ENCODE peak calls at places on chromosomes 7 and 10, in ten cellular contexts. P is BE2C; L is tibial artery; W is breast epithelium; Y is heart left ventricle; D is stomach; I is CD8-positive, alpha-beta memory T cell; O is upper lobe of left lung; T is thyroid gland; N is upper lobe of right lung. X is an unnamed sample. For H3K4me1, the result is how much of the 10 kb centered on the place peaks cover.

GRCh38 chr10:88156341-88156740 is 292.9 kb downstream of the PTEN start:
- DNase-seq in W (no peak), P (no peak), L (no peak), T (no peak), Y (no peak), D (no peak), O (no peak), I (no peak), N (no peak), X (no peak)

GRCh38 chr10:79019961-79020491 is 48.7 kb upstream of the ZMIZ1 start:
- DNase-seq in P (peak), Y (peak), N (peak), T (no peak), D (peak), L (peak), W (no peak), O (no peak), I (peak), X (no peak)

GRCh38 chr7:155665957-155666287 is 21.5 kb downstream of the RBM33 start:
- DNase-seq in O (no peak), Y (no peak), T (no peak), W (no peak), N (no peak), L (no peak), D (no peak), P (no peak), I (no peak), X (no peak)

GRCh38 chr10:52443419-52444388 is 129.6 kb downstream of the DKK1 start:
- DNase-seq in T (no peak), L (no peak), Y (no peak), W (no peak), D (no peak), I (no peak), N (no peak), O (no peak), P (no peak), X (no peak)

GRCh38 chr7:86884152-86884551 is 175.3 kb downstream of the ELAPOR2 start:
- DNase-seq in Y (no peak), W (no peak), D (no peak), P (no peak), I (no peak), O (no peak), L (no peak), N (no peak), T (no peak), X (no peak)

GRCh38 chr7:128910569-128910945 is at the start of gene KCP:
- DNase-seq in L (no peak), Y (peak), O (peak), W (no peak), I (peak), D (no peak), T (peak), N (peak), P (no peak), X (no peak)

GRCh38 chr7:150962743-150963399 is 15.2 kb downstream of the KCNH2 start:
- DNase-seq in P (peak), Y (peak), I (peak), O (peak), L (no peak), W (no peak), T (peak), D (peak), N (no peak), X (peak)

GRCh38 chr7:14748461-14748860 is 154.1 kb downstream of the DGKB start:
- DNase-seq in P (no peak), O (no peak), Y (no peak), W (no peak), T (no peak), N (no peak), L (no peak), D (no peak), I (no peak), X (no peak)

GRCh38 chr7:44307905-44308740 is 17.3 kb downstream of the CAMK2B start:
- DNase-seq in D (peak), I (peak), L (no peak), N (peak), O (no peak), T (no peak), W (peak), P (no peak), Y (no peak), X (no peak)

GRCh38 chr10:27527597-27528295 is 23.6 kb downstream of the RAB18 start:
- DNase-seq in Y (no peak), O (no peak), I (no peak), T (no peak), N (no peak), W (no peak), D (no peak), P (no peak), L (no peak), X (no peak)

GRCh38 chr10:121791761-121792160 is 136.1 kb downstream of the ATE1 start:
- DNase-seq in Y (no peak), O (no peak), I (no peak), P (no peak), W (no peak), T (no peak), L (no peak), N (no peak), D (no peak), X (no peak)

GRCh38 chr10:30887839-30888238 is 143.8 kb downstream of the ZNF438 start:
- DNase-seq in T (no peak), N (no peak), D (no peak), O (no peak), L (no peak), P (peak), W (no peak), Y (no peak), I (no peak), X (no peak)

GRCh38 chr10:128211064-128211504 is 84.9 kb upstream of the MKI67 start:
- DNase-seq in L (no peak), N (no peak), P (no peak), T (no peak), D (no peak), Y (no peak), I (no peak), W (no peak), O (no peak), X (no peak)

GRCh38 chr10:75400769-75401568 is 595 bp downstream of the ZNF503 start:
- DNase-seq in P (peak), O (peak), I (no peak), N (peak), L (peak), D (peak), Y (peak), W (peak), T (peak), X (peak)

GRCh38 chr10:22736134-22736533 is 21.8 kb upstream of the PIP4K2A start:
- DNase-seq in L (no peak), D (no peak), P (no peak), T (no peak), N (no peak), O (no peak), W (no peak), Y (no peak), I (no peak), X (no peak)

GRCh38 chr7:3013975-3014792 is 29.5 kb downstream of the CARD11 start:
- DNase-seq in Y (no peak), T (no peak), D (no peak), I (no peak), O (no peak), N (peak), L (no peak), P (no peak), W (no peak), X (no peak)

DNA sequence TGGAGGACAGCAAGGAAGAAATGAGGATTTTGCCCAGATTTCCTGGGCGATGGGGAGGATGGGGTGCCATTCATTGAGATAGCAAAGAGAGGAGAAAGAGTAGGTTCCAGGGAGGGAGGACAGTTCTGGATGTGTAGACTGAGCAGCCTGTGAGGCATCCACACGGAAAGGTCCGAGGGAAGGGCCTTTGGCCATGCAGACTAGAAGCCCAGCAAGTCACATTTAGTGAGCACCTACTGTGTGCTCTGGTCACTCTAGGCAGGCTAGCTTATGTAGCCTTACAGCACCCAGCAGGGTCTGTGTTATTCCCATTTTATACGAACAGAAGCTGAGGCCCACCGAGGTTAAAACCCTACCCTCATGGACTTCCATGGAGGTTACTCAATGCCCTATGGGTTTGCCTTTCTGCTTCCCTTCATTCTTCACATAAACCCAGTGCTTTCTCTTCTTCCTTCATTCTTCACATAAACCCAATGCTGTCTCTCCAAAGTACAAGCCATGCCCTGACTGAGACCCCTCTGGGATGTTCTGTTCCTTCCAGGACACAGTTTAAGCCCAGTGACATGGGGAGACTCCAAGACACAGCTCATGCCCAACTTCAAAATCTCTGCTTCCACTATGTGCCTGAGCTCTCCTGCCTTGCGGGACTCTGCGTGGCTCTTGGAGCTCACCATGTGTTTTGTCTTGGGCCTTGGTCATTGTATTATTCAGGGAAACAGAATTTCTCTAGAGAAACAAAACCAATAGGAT is 13.7 kb downstream of the IL2RA start:
- DNase-seq in Y (no peak), I (no peak), W (no peak), N (no peak), T (no peak), L (no peak), D (no peak), O (no peak), P (no peak), X (no peak)
- H3K4me1 ChIP-seq in Y (under half), I (half or more), W (under half), N (under half), T (under half), L (under half), D (under half), O (under half), P (under half), X (under half)

GRCh38 chr10:110724937-110725336 is 80.8 kb downstream of the RBM20 start:
- DNase-seq in Y (no peak), N (no peak), W (no peak), P (no peak), T (no peak), I (no peak), D (no peak), L (no peak), O (no peak), X (no peak)
- H3K4me1 ChIP-seq in Y (half or more), N (under half), W (under half), P (under half), T (under half), I (under half), D (under half), L (under half), O (under half), X (under half)

GRCh38 chr10:110863956-110864355 is 7.8 kb upstream of the PDCD4 start:
- DNase-seq in D (no peak), N (no peak), O (no peak), T (no peak), W (no peak), I (no peak), P (no peak), Y (no peak), L (no peak), X (no peak)

GRCh38 chr10:110865804-110866482 is 5.8 kb upstream of the PDCD4 start:
- DNase-seq in P (no peak), L (no peak), O (no peak), Y (no peak), I (no peak), T (peak), N (no peak), W (no peak), D (no peak), X (no peak)

GRCh38 chr10:110863361-110863760 is 8.4 kb upstream of the PDCD4 start:
- DNase-seq in T (no peak), Y (no peak), N (no peak), W (no peak), D (no peak), P (no peak), I (no peak), L (no peak), O (no peak), X (no peak)

GRCh38 chr10:110865184-110865803 is 6.4 kb upstream of the PDCD4 start:
- DNase-seq in W (no peak), T (peak), I (no peak), L (no peak), D (no peak), O (no peak), N (no peak), Y (no peak), P (no peak), X (no peak)

GRCh38 chr10:110864662-110865140 is 7.0 kb upstream of the PDCD4 start:
- DNase-seq in I (peak), D (no peak), Y (no peak), P (no peak), W (no peak), T (no peak), N (no peak), O (no peak), L (no peak), X (no peak)
- H3K4me1 ChIP-seq in I (half or more), D (half or more), Y (under half), P (under half), W (under half), T (half or more), N (under half), O (half or more), L (under half), X (half or more)

GRCh38 chr7:139370301-139370942 is 10.7 kb downstream of the LUC7L2 start:
- DNase-seq in L (no peak), W (no peak), P (no peak), T (peak), N (no peak), D (no peak), I (no peak), Y (no peak), O (no peak), X (no peak)

GRCh38 chr7:139365336-139365735 is 5.6 kb downstream of the LUC7L2 start:
- DNase-seq in L (no peak), O (no peak), P (no peak), D (no peak), N (no peak), T (no peak), W (no peak), I (no peak), Y (no peak), X (no peak)

GRCh38 chr7:139367438-139368155 is 7.9 kb downstream of the LUC7L2 start:
- DNase-seq in Y (no peak), P (no peak), I (no peak), W (no peak), L (no peak), D (no peak), O (no peak), N (no peak), T (no peak), X (no peak)

GRCh38 chr7:139362981-139363380 is 3.3 kb downstream of the LUC7L2 start:
- DNase-seq in N (no peak), P (no peak), Y (no peak), L (no peak), T (no peak), O (no peak), D (no peak), W (no peak), I (no peak), X (no peak)

DNA sequence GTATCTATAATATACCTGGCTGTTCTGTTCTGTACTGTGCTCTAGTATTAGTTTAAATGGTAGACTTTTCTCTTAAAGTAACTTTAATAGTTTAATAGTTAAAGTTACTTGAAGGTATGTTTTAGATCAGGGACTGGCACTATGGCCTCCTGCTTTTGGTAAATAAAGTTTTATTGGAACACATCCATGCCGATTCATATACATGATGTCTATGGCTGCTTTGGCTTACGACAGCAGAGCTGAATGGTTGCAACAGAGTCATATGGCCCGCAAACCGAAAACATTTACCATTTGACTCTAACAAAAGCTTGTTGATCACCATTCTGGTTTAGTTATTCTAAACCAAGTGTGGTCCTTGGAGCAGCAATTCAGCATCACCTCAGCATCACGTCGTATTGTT is 6.7 kb downstream of the LUC7L2 start:
- DNase-seq in D (no peak), P (no peak), L (no peak), W (no peak), I (no peak), T (no peak), N (no peak), O (no peak), Y (no peak), X (no peak)
- H3K4me1 ChIP-seq in D (half or more), P (under half), L (half or more), W (under half), I (half or more), T (half or more), N (under half), O (under half), Y (half or more), X (half or more)

DNA sequence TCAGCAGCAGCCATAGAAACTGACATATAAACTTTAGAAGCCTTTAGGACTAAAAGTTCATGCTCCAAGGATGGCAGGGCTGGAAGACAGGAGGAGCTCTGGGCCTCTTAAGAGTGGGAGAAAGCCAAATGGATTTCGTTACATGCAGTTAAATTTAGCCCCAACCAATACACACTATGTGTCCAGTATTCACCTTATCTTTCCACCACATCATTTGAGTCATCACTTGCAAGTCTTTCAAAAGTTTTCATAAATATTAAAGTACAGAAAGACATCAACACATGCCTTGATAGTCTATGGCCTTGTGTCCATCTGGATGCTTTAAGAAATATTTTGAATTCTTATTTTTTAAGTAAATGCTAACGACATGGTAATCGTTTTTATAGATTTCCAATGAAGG is 392.4 kb upstream of the LRRN3 start:
- DNase-seq in O (no peak), P (no peak), L (no peak), N (no peak), I (no peak), W (no peak), D (no peak), T (no peak), Y (no peak), X (no peak)
- H3K4me1 ChIP-seq in O (under half), P (under half), L (under half), N (under half), I (under half), W (under half), D (under half), T (under half), Y (under half), X (under half)

GRCh38 chr10:125085281-125085680 is 75.1 kb downstream of the CTBP2 start:
- DNase-seq in D (no peak), I (no peak), Y (no peak), P (no peak), O (no peak), N (peak), L (no peak), W (no peak), T (no peak), X (no peak)
- H3K4me1 ChIP-seq in D (half or more), I (under half), Y (half or more), P (under half), O (under half), N (under half), L (half or more), W (under half), T (half or more), X (half or more)